ENCODE peak calls at places on chromosomes 16 and 17, in four cellular contexts. V, Y, C and Z are unnamed samples.

GRCh38 chr16:49455991-49456745 is 82.6 kb downstream of the C16orf78 start:
- DNase-seq in V (no peak), Y (no peak), C (no peak), Z (no peak)

GRCh38 chr16:66050991-66051390 is 315.5 kb upstream of the CDH5 start:
- DNase-seq in V (no peak), Y (no peak), C (no peak), Z (no peak)

GRCh38 chr16:69187387-69187890 is 475 bp downstream of the SNTB2 start:
- DNase-seq in V (peak; percentile 40), Y (peak; percentile 68), C (peak; percentile 66), Z (peak; percentile 44)

GRCh38 chr17:5838661-5839300 is 231.4 kb upstream of the WSCD1 start:
- DNase-seq in V (no peak), Y (no peak), C (no peak), Z (peak; percentile 24)

GRCh38 chr16:20409398-20410152 is at the start of gene ACSM5:
- DNase-seq in V (no peak), Y (peak; percentile 15), C (no peak), Z (no peak)

GRCh38 chr17:3846739-3847670 is 959 bp upstream of the NCBP3 start:
- DNase-seq in V (no peak), Y (no peak), C (no peak), Z (no peak)

GRCh38 chr17:77228224-77229215 is 87.8 kb downstream of the SEC14L1 start:
- DNase-seq in V (no peak), Y (peak; percentile 63), C (no peak), Z (no peak)

GRCh38 chr17:77475012-77475976 is 334.5 kb downstream of the SEC14L1 start:
- DNase-seq in V (peak; percentile 85), Y (no peak), C (no peak), Z (no peak)

GRCh38 chr17:81097943-81098308 is 63.0 kb downstream of the BAIAP2 start:
- DNase-seq in V (peak; percentile 61), Y (no peak), C (no peak), Z (no peak)

GRCh38 chr16:74651841-74652240 is 14.8 kb downstream of the RFWD3 start:
- DNase-seq in V (peak; percentile 46), Y (no peak), C (no peak), Z (no peak)

GRCh38 chr16:86945166-86945900 is 367.0 kb downstream of the FOXL1 start:
- DNase-seq in V (no peak), Y (no peak), C (no peak), Z (no peak)

GRCh38 chr16:23597003-23597756 is 1.1 kb upstream of the NDUFAB1 start:
- DNase-seq in V (no peak), Y (peak; percentile 16), C (no peak), Z (peak; percentile 31)

GRCh38 chr16:85613609-85614337 is 651 bp downstream of the GSE1 start:
- DNase-seq in V (no peak), Y (peak; percentile 82), C (peak; percentile 70), Z (peak; percentile 54)

GRCh38 chr17:50141750-50142119 is 8.7 kb downstream of the PPP1R9B start:
- DNase-seq in V (no peak), Y (no peak), C (no peak), Z (no peak)

GRCh38 chr16:30609002-30609927 is 924 bp downstream of the ZNF689 start:
- DNase-seq in V (no peak), Y (peak; percentile 39), C (no peak), Z (no peak)

GRCh38 chr16:65069090-65069489 is 52.8 kb downstream of the CDH11 start:
- DNase-seq in V (no peak), Y (no peak), C (no peak), Z (no peak)

GRCh38 chr17:27558341-27558740 is 72.6 kb upstream of the LGALS9 start:
- DNase-seq in V (no peak), Y (no peak), C (no peak), Z (no peak)

DNA sequence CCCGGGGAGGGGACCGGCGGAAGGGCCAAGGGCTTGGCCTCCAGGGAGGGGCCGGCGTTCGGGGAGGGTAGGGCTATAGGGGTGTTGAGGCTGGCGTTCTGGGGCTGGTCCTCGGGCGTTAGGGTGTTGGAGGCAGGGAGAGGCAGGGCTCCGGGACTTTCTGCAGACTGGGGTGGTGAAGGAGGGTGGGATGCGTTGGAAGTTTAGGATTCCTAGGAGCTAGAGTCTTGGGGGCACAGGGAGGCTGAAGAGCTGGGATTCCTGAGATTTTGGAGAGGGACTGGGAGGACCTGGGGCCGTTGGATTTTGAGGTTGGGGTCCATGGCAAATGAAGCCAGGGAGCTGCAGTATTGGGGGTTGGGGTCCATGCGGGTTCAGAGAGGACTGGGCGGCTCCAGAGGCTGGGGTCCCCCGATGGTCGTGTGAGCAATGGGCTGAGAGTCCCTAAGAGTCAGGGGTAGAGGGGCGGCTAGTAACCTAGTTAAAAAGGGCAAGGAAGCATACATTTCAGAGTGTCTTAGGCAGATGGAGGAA is 740 bp downstream of the NFATC2IP start:
- DNase-seq in V (peak; percentile 36), Y (no peak), C (no peak), Z (no peak)
- TF ChIP-seq CTCF in V (no peak), Y (no peak), C (no peak), Z (no peak)

DNA sequence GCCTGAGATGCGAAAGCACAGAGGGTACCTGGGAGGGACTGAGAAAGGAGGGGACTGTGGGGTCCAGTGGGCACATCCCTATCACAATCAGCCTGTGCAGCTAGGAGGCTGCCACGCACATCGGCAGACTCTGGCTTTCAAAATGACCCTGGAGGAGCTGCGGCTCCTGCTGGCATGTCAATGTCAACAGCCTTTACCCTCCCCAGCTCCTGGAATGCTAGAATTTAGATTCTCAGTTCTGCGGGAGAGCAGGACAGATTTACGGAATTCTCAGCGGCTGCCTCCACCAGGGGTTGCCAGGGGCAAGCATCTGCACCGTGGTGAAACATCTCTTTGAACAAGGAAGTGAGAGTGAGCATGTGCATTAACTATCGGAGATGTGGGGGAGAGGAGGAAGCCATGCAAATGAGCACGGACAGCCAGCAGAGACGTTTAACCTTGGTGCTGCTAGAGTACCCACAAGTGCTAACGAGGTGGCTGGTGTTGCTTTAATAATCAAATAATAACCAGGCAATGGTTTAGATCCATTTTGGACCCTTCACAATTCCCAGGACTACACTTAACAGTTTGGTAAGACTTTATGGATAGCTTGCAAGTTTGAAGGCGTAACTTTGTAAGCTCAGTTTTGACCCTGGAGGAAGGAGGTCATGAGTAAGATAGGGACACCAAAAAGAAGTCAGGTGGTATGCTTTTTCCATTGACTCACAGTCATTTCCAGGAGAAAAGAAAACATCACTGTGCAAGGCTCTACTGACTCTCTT is 54.1 kb downstream of the XYLT1 start:
- DNase-seq in V (no peak), Y (peak; percentile 59), C (no peak), Z (no peak)
- TF ChIP-seq CTCF in V (no peak), Y (peak; percentile 9), C (no peak), Z (no peak)

GRCh38 chr17:42612013-42612412 is 2.5 kb downstream of the TUBG1 start:
- DNase-seq in V (no peak), Y (no peak), C (no peak), Z (no peak)

GRCh38 chr17:42603318-42603717 is 5.9 kb downstream of the RETREG3 start:
- DNase-seq in V (no peak), Y (no peak), C (no peak), Z (no peak)

GRCh38 chr17:42608692-42609181 is 437 bp downstream of the RETREG3 start:
- DNase-seq in V (no peak), Y (no peak), C (no peak), Z (no peak)

GRCh38 chr17:42613699-42614295 is 4.3 kb downstream of the TUBG1 start:
- DNase-seq in V (no peak), Y (no peak), C (no peak), Z (no peak)

DNA sequence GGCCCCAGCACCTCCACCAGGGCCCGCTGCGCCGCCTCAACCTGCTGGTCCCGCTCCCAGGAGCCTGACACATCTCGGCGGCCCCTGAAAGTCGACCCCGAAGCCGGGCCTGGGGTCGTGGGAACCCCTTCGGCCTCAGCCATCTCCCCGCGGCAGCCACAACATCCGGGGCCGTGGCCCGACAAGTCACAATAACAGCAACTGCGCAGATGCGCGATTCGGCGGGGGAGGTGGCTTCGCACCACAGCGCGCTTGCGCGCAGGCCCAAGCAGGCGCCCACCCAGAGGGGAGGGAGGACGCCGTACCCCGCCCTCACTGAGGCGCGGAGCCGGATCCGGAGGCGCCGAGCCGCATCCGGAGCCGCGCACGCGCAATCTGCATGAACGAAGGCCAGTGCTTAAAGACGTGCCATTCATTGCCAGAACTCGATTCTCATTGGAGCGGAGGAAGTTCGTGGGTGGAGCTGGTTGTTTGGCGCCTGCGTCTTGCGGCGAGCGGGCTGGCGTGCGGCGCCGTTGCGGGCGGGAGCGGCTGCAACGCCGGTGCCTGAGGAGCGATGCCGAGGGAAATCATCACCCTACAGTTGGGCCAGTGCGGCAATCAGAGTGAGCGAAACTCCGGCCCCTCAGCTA is at the start of the genes RETREG3 and TUBG1:
- DNase-seq in V (peak; percentile 100), Y (peak; percentile 99), C (peak; percentile 98), Z (peak; percentile 99)
- TF ChIP-seq CTCF in V (peak; percentile 56), Y (peak; percentile 15), C (peak; percentile 58), Z (no peak)

GRCh38 chr17:48161127-48161905 is 53.8 kb downstream of the SNX11 start:
- DNase-seq in V (no peak), Y (no peak), C (no peak), Z (no peak)

GRCh38 chr17:48160177-48160967 is 52.8 kb downstream of the SNX11 start:
- DNase-seq in V (no peak), Y (no peak), C (no peak), Z (no peak)

GRCh38 chr17:48162946-48163506 is 55.5 kb downstream of the SNX11 start:
- DNase-seq in V (peak; percentile 9), Y (no peak), C (no peak), Z (no peak)

GRCh38 chr17:48162305-48162934 is 54.9 kb downstream of the SNX11 start:
- DNase-seq in V (no peak), Y (no peak), C (no peak), Z (no peak)

DNA sequence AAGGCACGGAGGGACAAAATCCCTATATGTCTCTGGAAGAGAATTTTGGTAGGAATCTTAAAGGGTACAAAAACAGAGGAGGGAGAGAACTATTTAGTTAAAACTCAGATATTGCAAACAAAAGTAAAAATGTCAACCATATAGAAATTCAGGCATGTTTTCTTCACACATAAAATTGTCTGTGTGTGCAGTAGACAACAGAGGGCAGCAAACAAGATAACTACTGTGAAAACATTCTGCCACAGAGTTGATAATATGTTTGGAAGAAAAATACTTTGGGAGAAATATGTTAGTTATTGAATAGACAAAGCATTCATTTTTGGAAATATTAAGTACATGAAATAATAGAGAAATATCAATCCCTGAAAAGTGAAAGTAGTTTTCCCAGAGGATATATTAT is 56.2 kb downstream of the SNX11 start:
- DNase-seq in V (no peak), Y (no peak), C (no peak), Z (no peak)
- TF ChIP-seq CTCF in V (no peak), Y (peak; percentile 17), C (no peak), Z (no peak)

GRCh38 chr17:70327279-70327678 is 157.9 kb downstream of the KCNJ2 start:
- DNase-seq in V (no peak), Y (no peak), C (no peak), Z (no peak)
- TF ChIP-seq CTCF in V (no peak), Y (no peak), C (no peak), Z (no peak)

GRCh38 chr16:89243664-89244063 is 26.2 kb downstream of the ZNF778 start:
- DNase-seq in V (no peak), Y (no peak), C (peak; percentile 35), Z (no peak)

GRCh38 chr16:89246903-89247733 is 29.6 kb downstream of the ZNF778 start:
- DNase-seq in V (peak; percentile 67), Y (peak; percentile 95), C (peak; percentile 95), Z (peak; percentile 96)

GRCh38 chr16:89244754-89245153 is 27.3 kb downstream of the ZNF778 start:
- DNase-seq in V (no peak), Y (no peak), C (no peak), Z (no peak)

GRCh38 chr16:89248196-89249005 is 30.9 kb downstream of the ZNF778 start:
- DNase-seq in V (no peak), Y (no peak), C (peak; percentile 46), Z (no peak)

GRCh38 chr16:89246383-89246902 is 28.9 kb downstream of the ZNF778 start:
- DNase-seq in V (no peak), Y (no peak), C (no peak), Z (no peak)
- TF ChIP-seq CTCF in V (no peak), Y (no peak), C (no peak), Z (no peak)

GRCh38 chr16:12141556-12141955 is 165.0 kb downstream of the SNX29 start:
- DNase-seq in V (no peak), Y (no peak), C (no peak), Z (no peak)
- TF ChIP-seq CTCF in V (no peak), Y (no peak), C (no peak), Z (no peak)